ENCODE peak calls at places on chromosomes 16 and 17, in six cellular contexts. One of them, this sample, is unnamed.

GRCh38 chr16:27759301-27759871 is 209.4 kb downstream of the KATNIP start:
- DNase-seq in activated CD4-positive, alpha-beta T cell treated with anti-CD3 and anti-CD28 coated beads for 4 hours: no peak
- DNase-seq in HTR-8/SVneo: no peak
- DNase-seq in SK-N-SH: no peak
- DNase-seq in kidney glomerular epithelial cell: no peak
- DNase-seq in dorsolateral prefrontal cortex: no peak
- DNase-seq in this sample: peak

GRCh38 chr17:44063704-44064639 is 2.5 kb downstream of the LSM12 start:
- DNase-seq in dorsolateral prefrontal cortex: no peak
- DNase-seq in SK-N-SH: no peak
- DNase-seq in HTR-8/SVneo: no peak
- DNase-seq in activated CD4-positive, alpha-beta T cell treated with anti-CD3 and anti-CD28 coated beads for 4 hours: no peak
- DNase-seq in kidney glomerular epithelial cell: no peak
- DNase-seq in this sample: no peak

GRCh38 chr17:11598274-11599221 is at the start of gene DNAH9:
- DNase-seq in SK-N-SH: peak
- DNase-seq in activated CD4-positive, alpha-beta T cell treated with anti-CD3 and anti-CD28 coated beads for 4 hours: no peak
- DNase-seq in HTR-8/SVneo: no peak
- DNase-seq in kidney glomerular epithelial cell: peak
- DNase-seq in dorsolateral prefrontal cortex: peak
- DNase-seq in this sample: peak

GRCh38 chr16:35795361-35796029 is 2336.1 kb downstream of the TP53TG3F start:
- DNase-seq in activated CD4-positive, alpha-beta T cell treated with anti-CD3 and anti-CD28 coated beads for 4 hours: no peak
- DNase-seq in dorsolateral prefrontal cortex: no peak
- DNase-seq in HTR-8/SVneo: no peak
- DNase-seq in SK-N-SH: peak
- DNase-seq in kidney glomerular epithelial cell: no peak
- DNase-seq in this sample: no peak

GRCh38 chr16:79715088-79715487 is 114.6 kb upstream of the MAF start:
- DNase-seq in HTR-8/SVneo: no peak
- DNase-seq in activated CD4-positive, alpha-beta T cell treated with anti-CD3 and anti-CD28 coated beads for 4 hours: no peak
- DNase-seq in SK-N-SH: no peak
- DNase-seq in dorsolateral prefrontal cortex: no peak
- DNase-seq in kidney glomerular epithelial cell: no peak
- DNase-seq in this sample: peak

GRCh38 chr17:83008526-83008925 is 70.9 kb upstream of the METRNL start:
- DNase-seq in activated CD4-positive, alpha-beta T cell treated with anti-CD3 and anti-CD28 coated beads for 4 hours: no peak
- DNase-seq in dorsolateral prefrontal cortex: no peak
- DNase-seq in HTR-8/SVneo: no peak
- DNase-seq in SK-N-SH: peak
- DNase-seq in kidney glomerular epithelial cell: no peak
- DNase-seq in this sample: no peak

GRCh38 chr17:43125967-43126910 is 1.1 kb upstream of the BRCA1 start:
- DNase-seq in kidney glomerular epithelial cell: no peak
- DNase-seq in dorsolateral prefrontal cortex: peak
- DNase-seq in SK-N-SH: peak
- DNase-seq in HTR-8/SVneo: no peak
- DNase-seq in activated CD4-positive, alpha-beta T cell treated with anti-CD3 and anti-CD28 coated beads for 4 hours: no peak
- DNase-seq in this sample: no peak

GRCh38 chr17:11880714-11881113 is 116.6 kb downstream of the ZNF18 start:
- DNase-seq in SK-N-SH: peak
- DNase-seq in dorsolateral prefrontal cortex: no peak
- DNase-seq in kidney glomerular epithelial cell: peak
- DNase-seq in activated CD4-positive, alpha-beta T cell treated with anti-CD3 and anti-CD28 coated beads for 4 hours: no peak
- DNase-seq in HTR-8/SVneo: no peak
- DNase-seq in this sample: peak

GRCh38 chr17:74049167-74049797 is 154.2 kb upstream of the RPL38 start:
- DNase-seq in activated CD4-positive, alpha-beta T cell treated with anti-CD3 and anti-CD28 coated beads for 4 hours: no peak
- DNase-seq in SK-N-SH: peak
- DNase-seq in HTR-8/SVneo: no peak
- DNase-seq in kidney glomerular epithelial cell: no peak
- DNase-seq in dorsolateral prefrontal cortex: no peak
- DNase-seq in this sample: no peak

GRCh38 chr17:57640079-57640478 is 105.0 kb downstream of the CCDC182 start:
- DNase-seq in HTR-8/SVneo: no peak
- DNase-seq in dorsolateral prefrontal cortex: no peak
- DNase-seq in activated CD4-positive, alpha-beta T cell treated with anti-CD3 and anti-CD28 coated beads for 4 hours: no peak
- DNase-seq in SK-N-SH: no peak
- DNase-seq in kidney glomerular epithelial cell: no peak
- DNase-seq in this sample: no peak

GRCh38 chr17:60391419-60392041 is 403 bp downstream of the USP32 start:
- DNase-seq in HTR-8/SVneo: peak
- DNase-seq in dorsolateral prefrontal cortex: no peak
- DNase-seq in kidney glomerular epithelial cell: no peak
- DNase-seq in activated CD4-positive, alpha-beta T cell treated with anti-CD3 and anti-CD28 coated beads for 4 hours: peak
- DNase-seq in SK-N-SH: no peak
- DNase-seq in this sample: no peak

GRCh38 chr16:10332301-10332700 is 53.6 kb upstream of the ATF7IP2 start:
- DNase-seq in dorsolateral prefrontal cortex: no peak
- DNase-seq in HTR-8/SVneo: no peak
- DNase-seq in kidney glomerular epithelial cell: peak
- DNase-seq in SK-N-SH: no peak
- DNase-seq in activated CD4-positive, alpha-beta T cell treated with anti-CD3 and anti-CD28 coated beads for 4 hours: no peak
- DNase-seq in this sample: no peak

GRCh38 chr17:35184274-35184673 is 9.9 kb downstream of the SLC35G3 start:
- DNase-seq in activated CD4-positive, alpha-beta T cell treated with anti-CD3 and anti-CD28 coated beads for 4 hours: no peak
- DNase-seq in HTR-8/SVneo: no peak
- DNase-seq in dorsolateral prefrontal cortex: no peak
- DNase-seq in kidney glomerular epithelial cell: no peak
- DNase-seq in SK-N-SH: no peak
- DNase-seq in this sample: no peak

This sample was measured in epithelial cell of esophagus.